ENCODE peak calls at places on chromosomes 7 and 10, in seven cellular contexts. H, K, O, P, G, V and I are unnamed samples.

GRCh38 chr10:87670591-87670990 is 10.9 kb downstream of the PAPSS2 start:
- DNase-seq in H (no peak), P (no peak), G (no peak), K (no peak), V (peak), O (no peak), I (no peak)

GRCh38 chr10:11424456-11425287 is 186.8 kb downstream of the USP6NL start:
- DNase-seq in V (peak), O (peak), G (peak), H (peak), K (no peak), P (peak), I (no peak)

GRCh38 chr10:120480065-120480600 is 23.1 kb downstream of the PLPP4 start:
- DNase-seq in K (no peak), G (no peak), V (peak), O (no peak), H (no peak), P (no peak), I (no peak)

GRCh38 chr10:8084799-8085198 is 30.3 kb downstream of the GATA3 start:
- DNase-seq in G (no peak), P (no peak), H (no peak), O (no peak), K (peak), V (no peak), I (no peak)

GRCh38 chr7:1533569-1534329 is 3.2 kb downstream of the MAFK start:
- DNase-seq in G (peak), H (no peak), O (peak), P (peak), K (peak), V (peak), I (no peak)

GRCh38 chr7:127907110-127907509 is 124.1 kb downstream of the LRRC4 start:
- DNase-seq in P (no peak), G (no peak), K (no peak), H (no peak), V (no peak), O (no peak), I (no peak)

GRCh38 chr10:32207544-32207943 is 139.4 kb downstream of the EPC1 start:
- DNase-seq in H (peak), K (peak), O (peak), P (no peak), V (peak), G (peak), I (no peak)

GRCh38 chr7:17405786-17406185 is 107.3 kb downstream of the AHR start:
- DNase-seq in O (peak), K (peak), V (peak), P (peak), G (no peak), H (peak), I (no peak)

GRCh38 chr10:21509391-21510217 is 15.9 kb downstream of the SKIDA1 start:
- DNase-seq in O (no peak), H (no peak), K (no peak), G (no peak), P (no peak), V (peak), I (no peak)

GRCh38 chr7:577278-577665 is 57.6 kb upstream of the PDGFA start:
- DNase-seq in V (no peak), P (no peak), O (no peak), H (no peak), K (no peak), G (no peak), I (no peak)

GRCh38 chr10:16799621-16800020 is 17.6 kb downstream of the RSU1 start:
- DNase-seq in H (no peak), P (no peak), K (no peak), V (no peak), O (no peak), G (no peak), I (no peak)

GRCh38 chr10:44994752-44995530 is 5.8 kb upstream of the ZNF22 start:
- DNase-seq in V (no peak), H (no peak), O (no peak), P (no peak), G (no peak), K (no peak), I (no peak)

GRCh38 chr7:140646931-140647647 is 6.5 kb upstream of the DENND2A start:
- DNase-seq in H (peak), G (no peak), P (no peak), K (no peak), O (peak), V (no peak), I (no peak)

GRCh38 chr7:82288769-82289535 is 154.6 kb downstream of the CACNA2D1 start:
- DNase-seq in K (no peak), P (peak), V (peak), G (peak), H (no peak), O (no peak), I (no peak)

GRCh38 chr10:63773106-63773505 is 251.9 kb downstream of the REEP3 start:
- DNase-seq in V (no peak), G (no peak), P (no peak), H (no peak), K (no peak), O (no peak), I (no peak)

GRCh38 chr7:5693529-5693928 is 87.9 kb downstream of the RNF216 start:
- DNase-seq in P (no peak), H (no peak), G (no peak), V (peak), O (no peak), K (peak), I (no peak)

GRCh38 chr7:44048031-44048795 is 3.7 kb downstream of the DBNL start:
- DNase-seq in P (no peak), O (no peak), V (no peak), K (peak), G (no peak), H (no peak), I (no peak)

GRCh38 chr7:150355666-150356059 is 13.0 kb upstream of the REPIN1 start:
- DNase-seq in H (no peak), P (no peak), O (no peak), K (no peak), G (no peak), V (no peak), I (no peak)
- H3K27ac ChIP-seq in H (no peak), P (no peak), O (no peak), K (no peak), G (no peak), V (no peak), I (no peak)

DNA sequence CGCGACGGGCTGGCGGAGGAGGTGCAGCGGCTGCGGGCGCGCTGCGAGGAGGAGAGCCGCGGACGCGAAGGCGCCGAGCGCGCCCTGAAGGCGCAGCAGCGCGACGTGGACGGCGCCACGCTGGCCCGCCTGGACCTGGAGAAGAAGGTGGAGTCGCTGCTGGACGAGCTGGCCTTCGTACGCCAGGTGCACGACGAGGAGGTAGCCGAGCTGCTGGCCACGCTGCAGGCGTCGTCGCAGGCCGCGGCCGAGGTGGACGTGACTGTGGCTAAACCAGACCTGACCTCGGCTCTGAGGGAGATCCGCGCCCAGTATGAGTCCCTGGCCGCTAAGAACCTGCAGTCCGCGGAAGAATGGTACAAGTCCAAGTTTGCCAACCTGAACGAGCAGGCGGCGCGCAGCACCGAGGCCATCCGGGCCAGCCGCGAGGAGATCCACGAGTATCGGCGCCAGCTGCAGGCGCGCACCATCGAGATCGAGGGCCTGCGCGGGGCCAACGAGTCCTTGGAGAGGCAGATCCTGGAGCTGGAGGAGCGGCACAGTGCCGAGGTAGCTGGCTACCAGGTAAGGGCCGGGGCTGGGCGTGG is 868 bp downstream of the INA start:
- DNase-seq in O (no peak), G (no peak), P (no peak), K (no peak), H (no peak), V (no peak), I (no peak)
- TF ChIP-seq EZH2 in O (peak), G (no peak), P (peak), K (no peak), H (no peak), V (peak), I (no peak)

GRCh38 chr7:33073243-33073642 is 10.7 kb upstream of the NT5C3A start:
- DNase-seq in V (no peak), H (no peak), G (no peak), O (no peak), P (no peak), K (no peak), I (no peak)
- H3K27ac ChIP-seq in V (no peak), H (no peak), G (no peak), O (no peak), P (no peak), K (no peak), I (no peak)

DNA sequence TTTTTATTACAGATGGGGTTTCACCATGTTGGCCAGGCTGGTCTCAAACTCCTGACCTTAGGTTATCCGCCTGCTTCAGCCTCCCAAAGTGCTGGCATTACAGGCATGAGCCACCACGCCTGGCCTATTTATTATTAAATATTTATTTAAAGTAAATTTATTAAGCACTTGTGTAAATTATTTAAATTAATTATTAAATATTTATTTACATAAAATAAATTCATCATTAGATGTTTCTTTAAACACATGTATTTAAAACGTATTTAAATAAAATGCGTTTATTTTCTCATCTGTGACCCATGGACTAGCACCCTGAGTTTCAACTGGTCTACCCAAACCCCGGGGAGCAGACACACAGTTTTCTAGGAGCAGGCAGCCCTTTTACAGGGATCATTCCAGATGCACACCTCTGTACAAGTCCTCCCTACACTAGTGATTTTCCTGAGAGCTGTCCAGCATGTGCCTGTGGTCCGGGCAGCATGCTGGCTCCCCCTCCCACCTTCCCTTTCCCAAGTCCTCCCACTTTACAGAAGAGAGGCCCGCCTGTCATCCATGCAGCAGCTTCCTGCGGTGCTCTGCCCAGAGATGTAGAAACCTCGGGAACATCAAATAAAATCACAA is 89.2 kb upstream of the ATP6V0A4 start:
- DNase-seq in G (no peak), O (no peak), K (no peak), V (no peak), H (no peak), P (no peak), I (no peak)
- TF ChIP-seq EZH2 in G (no peak), O (no peak), K (no peak), V (no peak), H (no peak), P (no peak), I (no peak)

GRCh38 chr10:22682237-22683192 is 31.9 kb downstream of the PIP4K2A start:
- DNase-seq in K (peak), G (no peak), P (peak), O (no peak), V (peak), H (peak), I (no peak)
- H3K27ac ChIP-seq in K (peak), G (no peak), P (peak), O (peak), V (no peak), H (peak), I (no peak)